ENCODE peak calls at places on chromosomes 16 and 17, in four cellular contexts. E is epithelial cell of proximal tubule, K is kidney epithelial cell, P is stomach. W is an unnamed sample.

GRCh38 chr17:44187131-44187899 is 543 bp downstream of the TMUB2 start:
- DNase-seq in E (peak), K (no peak), P (no peak), W (peak)

GRCh38 chr17:75240394-75241142 is 20.8 kb downstream of the GGA3 start:
- DNase-seq in E (no peak), K (no peak), P (no peak), W (no peak)

GRCh38 chr17:57876023-57876865 is 26.4 kb upstream of the MRPS23 start:
- DNase-seq in E (no peak), K (no peak), P (no peak), W (no peak)

GRCh38 chr17:68457168-68457538 is at the start of gene WIPI1:
- DNase-seq in E (no peak), K (no peak), P (no peak), W (no peak)

GRCh38 chr17:76125391-76125675 is 15.7 kb downstream of the FOXJ1 start:
- DNase-seq in E (no peak), K (no peak), P (no peak), W (no peak)

GRCh38 chr16:2963074-2963610 is 933 bp upstream of the KREMEN2 start:
- DNase-seq in E (no peak), K (no peak), P (no peak), W (no peak)

GRCh38 chr17:58427807-58428206 is 10.5 kb upstream of the RNF43 start:
- DNase-seq in E (no peak), K (no peak), P (no peak), W (no peak)

GRCh38 chr17:78706271-78706915 is 75.7 kb downstream of the CYTH1 start:
- DNase-seq in E (peak), K (peak), P (peak), W (no peak)

GRCh38 chr16:87789437-87790277 is 23.9 kb upstream of the KLHDC4 start:
- DNase-seq in E (peak), K (peak), P (peak), W (no peak)

DNA sequence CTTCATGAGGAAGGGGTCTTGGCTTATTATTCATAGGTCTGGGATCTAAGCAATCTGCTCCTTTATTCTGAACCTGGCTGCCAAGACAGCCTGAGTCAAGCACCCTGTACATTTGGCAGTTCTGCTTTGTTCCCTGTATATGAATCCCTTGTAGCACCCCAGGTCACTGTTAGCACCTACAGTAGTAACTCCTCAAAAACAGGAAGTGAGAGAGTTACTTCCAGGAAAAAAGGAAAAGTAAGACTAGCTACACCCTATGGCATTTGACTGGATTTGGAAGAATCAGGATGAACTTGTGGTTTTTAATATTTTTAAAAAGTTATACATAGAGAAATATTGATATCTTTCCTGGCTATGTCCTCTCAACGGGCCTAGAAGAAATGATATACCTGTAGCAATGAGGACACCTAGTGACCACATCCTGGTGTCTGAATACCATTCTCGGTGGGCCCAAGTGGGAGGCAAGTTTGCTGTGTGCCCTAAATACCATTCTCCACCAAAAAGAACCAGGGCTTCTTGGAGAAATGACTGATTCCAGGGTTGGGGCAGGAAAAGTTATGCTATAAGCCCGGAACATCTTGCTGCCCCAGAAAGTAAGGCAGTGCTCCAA is 9.9 kb downstream of the ANKRD40 start:
- DNase-seq in E (no peak), K (no peak), P (no peak), W (no peak)
- TF ChIP-seq CTCF in E (peak), K (peak), P (no peak), W (no peak)

GRCh38 chr16:13997933-13998332 is 73.2 kb upstream of the MRTFB start:
- DNase-seq in E (peak), K (peak), P (no peak), W (no peak)
- H3K4me3 ChIP-seq in E (no peak), K (no peak), P (no peak), W (no peak)

DNA sequence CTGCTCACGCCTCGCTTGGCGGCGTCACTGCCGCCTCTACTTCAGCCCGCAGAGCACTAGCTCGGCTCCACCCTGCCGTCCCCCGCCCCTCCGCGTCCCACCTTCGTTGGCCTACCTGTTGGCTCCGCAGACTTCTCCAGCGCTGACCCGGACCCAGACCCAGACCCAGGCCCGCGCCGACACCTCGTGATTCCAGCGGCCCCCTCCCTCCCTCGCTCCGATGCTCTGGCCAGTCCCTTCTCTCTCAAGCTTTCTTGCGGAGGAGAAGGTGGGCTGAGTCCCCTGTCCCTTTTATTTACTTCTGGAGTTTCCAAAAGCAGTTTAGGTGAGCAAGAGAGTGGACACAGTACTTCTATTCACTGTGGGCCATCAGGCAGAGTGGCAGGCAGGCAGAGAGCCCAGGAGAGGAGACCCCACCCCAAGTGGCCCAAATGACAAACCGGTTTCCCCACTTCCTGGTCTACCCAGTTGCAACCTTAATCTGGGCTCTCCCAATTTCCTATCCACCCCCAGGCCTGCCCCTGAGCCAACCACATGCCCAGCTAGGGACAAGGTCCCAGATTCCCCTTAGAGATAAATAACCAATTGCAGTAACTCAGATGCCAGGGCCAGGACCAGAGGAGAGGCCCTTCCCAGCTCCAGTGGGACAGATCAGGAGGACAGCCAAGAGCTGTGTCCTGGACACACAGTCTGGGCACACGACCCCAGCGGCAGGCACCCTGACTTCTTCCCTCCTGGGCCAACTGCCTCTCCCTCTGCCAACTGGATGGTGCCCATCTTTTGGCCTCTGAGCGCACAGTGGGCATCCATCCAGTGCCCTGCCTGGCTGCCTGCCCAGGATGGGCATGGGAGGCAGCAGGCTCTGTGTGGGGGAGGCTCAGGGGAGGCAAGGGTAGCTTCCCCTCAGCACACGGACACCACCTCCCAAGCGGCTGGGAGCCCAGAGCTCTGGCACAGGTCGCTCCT is 1.2 kb upstream of the SRCIN1 start:
- DNase-seq in E (no peak), K (no peak), P (peak), W (no peak)
- TF ChIP-seq CTCF in E (no peak), K (no peak), P (no peak), W (no peak)

GRCh38 chr17:977163-977562 is 2.4 kb downstream of the NXN start:
- DNase-seq in E (no peak), K (no peak), P (no peak), W (no peak)

GRCh38 chr17:979539-980405 is at the start of gene NXN:
- DNase-seq in E (no peak), K (no peak), P (peak), W (no peak)

GRCh38 chr17:979211-979538 is 401 bp downstream of the NXN start:
- DNase-seq in E (no peak), K (no peak), P (no peak), W (no peak)

GRCh38 chr17:976316-976715 is 3.3 kb downstream of the NXN start:
- DNase-seq in E (no peak), K (no peak), P (no peak), W (no peak)

DNA sequence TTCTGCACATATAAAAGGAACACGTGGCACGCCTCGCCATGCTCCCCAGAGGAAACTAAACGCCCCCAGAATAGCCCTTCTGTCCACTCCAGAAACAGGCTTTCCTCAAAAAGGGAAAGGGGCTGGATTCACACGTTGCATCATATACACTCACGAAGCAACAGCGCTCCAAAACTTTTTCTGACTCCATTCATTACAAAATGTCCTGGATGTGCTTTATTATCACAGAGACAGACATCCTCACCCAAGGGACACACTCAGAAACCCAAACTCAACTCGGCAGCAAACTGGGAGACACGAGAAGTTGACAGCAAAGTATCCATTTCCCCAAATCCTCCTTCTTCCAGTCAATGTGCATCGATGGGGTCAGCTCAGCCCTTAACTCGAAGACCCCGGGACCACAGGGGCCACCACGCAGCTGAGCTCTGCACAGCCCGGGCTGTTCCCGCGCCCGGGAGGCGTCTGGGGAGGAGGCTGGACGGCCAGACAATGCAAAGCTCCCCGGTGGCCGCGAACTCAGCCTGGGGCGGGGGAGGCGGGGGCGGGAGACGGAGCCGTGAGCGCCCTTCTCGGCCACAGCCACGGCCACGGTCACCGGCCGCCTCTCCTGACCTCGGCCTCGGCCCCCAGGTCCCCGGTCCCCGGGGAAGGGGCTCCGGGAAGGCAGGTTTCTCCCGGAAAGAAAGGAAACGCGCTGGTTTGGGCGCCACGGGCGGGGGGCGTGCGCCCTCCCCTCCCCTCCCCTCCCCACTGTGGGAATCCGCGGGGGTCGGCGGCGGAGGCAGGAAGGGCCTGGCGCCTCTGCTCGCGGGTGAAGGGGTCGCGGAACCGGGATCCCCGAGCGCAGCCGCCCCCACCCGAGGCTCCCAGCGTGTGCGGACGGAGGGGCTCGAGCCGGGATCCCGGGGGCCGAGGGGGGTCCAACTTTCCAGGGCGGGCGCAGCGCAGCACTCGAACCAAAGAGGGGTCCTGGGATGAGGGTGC is 1.2 kb downstream of the NXN start:
- DNase-seq in E (no peak), K (no peak), P (peak), W (no peak)
- H3K4me3 ChIP-seq in E (peak), K (peak), P (peak), W (peak)

GRCh38 chr17:30344283-30345088 is 10.6 kb upstream of the TMIGD1 start:
- DNase-seq in E (peak), K (no peak), P (peak), W (peak)
- TF ChIP-seq CTCF in E (no peak), K (no peak), P (no peak), W (no peak)